ENCODE peak calls at places on chromosome 12, in nine cellular contexts. Q is heart right ventricle, U is mesothelial cell of epicardium, N is suprapubic skin, S is H9, B is GM06990, F is transverse colon, R is astrocyte of the cerebellum, G is tibial nerve. K is an unnamed sample.
A peak's percentile ranks its signal among the peaks of the same experiment; 100 is the strongest.

GRCh38 chr12:76666272-76666845 is 97.6 kb upstream of the ZDHHC17 start:
- DNase-seq in R (no peak), Q (no peak), G (no peak), F (no peak), U (no peak), N (no peak), B (no peak), S (no peak), K (no peak)

GRCh38 chr12:106487664-106488063 is 95.1 kb upstream of the RFX4 start:
- DNase-seq in S (no peak), Q (no peak), N (no peak), R (no peak), G (no peak), U (no peak), F (no peak), B (no peak), K (no peak)

GRCh38 chr12:54126696-54127537 is 61.9 kb downstream of the SMUG1 start:
- DNase-seq in S (peak; percentile 67), U (no peak), F (peak; percentile 55), B (no peak), G (peak; percentile 67), N (peak; percentile 90), R (no peak), Q (peak; percentile 29), K (peak; percentile 63)

GRCh38 chr12:89439946-89440345 is 84.7 kb downstream of the GALNT4 start:
- DNase-seq in G (no peak), R (no peak), N (no peak), S (no peak), U (no peak), B (no peak), Q (no peak), F (no peak), K (no peak)

GRCh38 chr12:81461163-81461562 is 298.0 kb downstream of the PPFIA2 start:
- DNase-seq in R (no peak), N (no peak), S (no peak), F (no peak), B (no peak), U (no peak), Q (no peak), G (no peak), K (no peak)

GRCh38 chr12:27667540-27667939 is 28.7 kb upstream of the REP15 start:
- DNase-seq in F (no peak), U (no peak), S (no peak), B (no peak), R (peak; percentile 51), G (no peak), Q (no peak), N (no peak), K (no peak)

GRCh38 chr12:123923927-123924326 is 48.7 kb downstream of the CCDC92 start:
- DNase-seq in G (no peak), N (no peak), F (no peak), U (no peak), R (no peak), S (no peak), B (no peak), Q (no peak), K (no peak)

GRCh38 chr12:39435531-39435930 is 7.4 kb downstream of the KIF21A start:
- DNase-seq in U (no peak), Q (no peak), R (no peak), F (no peak), N (no peak), S (no peak), G (no peak), B (no peak), K (no peak)

GRCh38 chr12:102992720-102993119 is 35.2 kb downstream of the ASCL1 start:
- DNase-seq in R (no peak), G (no peak), N (no peak), B (no peak), U (no peak), Q (no peak), S (no peak), F (no peak), K (no peak)

GRCh38 chr12:123114305-123115083 is 36.4 kb downstream of the PITPNM2 start:
- DNase-seq in S (no peak), F (no peak), N (no peak), G (no peak), B (no peak), R (no peak), Q (no peak), U (no peak), K (no peak)

GRCh38 chr12:29041621-29042020 is 107.5 kb upstream of the FAR2 start:
- DNase-seq in S (no peak), Q (no peak), G (no peak), F (no peak), B (no peak), U (no peak), R (peak; percentile 28), N (no peak), K (no peak)

GRCh38 chr12:91628656-91629055 is 446.0 kb upstream of the DCN start:
- DNase-seq in N (no peak), R (no peak), B (no peak), U (no peak), Q (no peak), S (no peak), G (no peak), F (no peak), K (no peak)

GRCh38 chr12:82870825-82871377 is 184.2 kb downstream of the TMTC2 start:
- DNase-seq in F (no peak), S (no peak), N (no peak), G (no peak), B (no peak), R (no peak), U (no peak), Q (no peak), K (no peak)

GRCh38 chr12:13559318-13559978 is 362.9 kb downstream of the EMP1 start:
- DNase-seq in F (peak; percentile 68), R (no peak), G (no peak), N (no peak), Q (no peak), S (no peak), U (no peak), B (no peak), K (no peak)

GRCh38 chr12:41684997-41685396 is 459.7 kb downstream of the GXYLT1 start:
- DNase-seq in N (no peak), F (no peak), B (no peak), U (no peak), Q (no peak), S (no peak), R (no peak), G (peak; percentile 10), K (no peak)

GRCh38 chr12:1932264-1932777 is 13.9 kb upstream of the CACNA2D4 start:
- DNase-seq in B (peak; percentile 41), F (peak; percentile 79), N (peak; percentile 66), G (no peak), S (peak; percentile 30), Q (peak; percentile 72), R (peak; percentile 81), U (no peak), K (no peak)

GRCh38 chr12:1880876-1881275 is 37.6 kb downstream of the CACNA2D4 start:
- DNase-seq in Q (no peak), N (no peak), U (no peak), F (no peak), S (peak; percentile 22), B (no peak), R (no peak), G (no peak), K (no peak)

GRCh38 chr12:130640496-130640895 is 75.6 kb downstream of the RIMBP2 start:
- DNase-seq in F (no peak), U (no peak), G (no peak), B (no peak), N (no peak), R (no peak), S (no peak), Q (no peak), K (no peak)

GRCh38 chr12:29427964-29428363 is 47.0 kb upstream of the ERGIC2 start:
- DNase-seq in N (no peak), S (no peak), G (no peak), Q (no peak), F (no peak), R (no peak), B (peak; percentile 22), U (no peak), K (no peak)

GRCh38 chr12:68481181-68481941 is 129.3 kb upstream of the RAP1B start:
- DNase-seq in Q (no peak), R (no peak), U (no peak), F (no peak), B (peak; percentile 68), G (no peak), S (no peak), N (no peak), K (no peak)
- TF ChIP-seq CTCF in Q (no peak), R (no peak), U (no peak), F (no peak), B (no peak), G (no peak), S (no peak), N (no peak), K (no peak)

GRCh38 chr12:7078163-7078562 is 14.1 kb downstream of the C1R start:
- DNase-seq in R (no peak), B (no peak), N (no peak), F (no peak), G (no peak), Q (no peak), S (no peak), U (no peak), K (no peak)
- TF ChIP-seq CTCF in R (no peak), B (peak; percentile 14), N (no peak), F (no peak), G (no peak), Q (no peak), S (no peak), U (no peak), K (peak; percentile 7)

GRCh38 chr12:57235012-57235727 is 5.7 kb downstream of the SHMT2 start:
- DNase-seq in R (no peak), F (no peak), S (peak; percentile 92), B (no peak), Q (peak; percentile 84), G (no peak), U (no peak), N (no peak), K (no peak)
- TF ChIP-seq CTCF in R (no peak), F (no peak), S (no peak), B (no peak), Q (no peak), G (no peak), U (no peak), N (no peak), K (no peak)

GRCh38 chr12:88223519-88223918 is 81.4 kb downstream of the TMTC3 start:
- DNase-seq in N (no peak), Q (no peak), B (no peak), F (no peak), U (no peak), G (no peak), S (no peak), R (no peak), K (no peak)

GRCh38 chr12:88227871-88228270 is 85.8 kb downstream of the TMTC3 start:
- DNase-seq in F (no peak), S (no peak), U (no peak), B (no peak), Q (no peak), N (no peak), G (no peak), R (no peak), K (no peak)

GRCh38 chr12:88227263-88227662 is 85.2 kb downstream of the TMTC3 start:
- DNase-seq in F (no peak), R (no peak), Q (no peak), U (no peak), S (no peak), B (no peak), N (no peak), G (no peak), K (no peak)

GRCh38 chr12:88225776-88226175 is 83.7 kb downstream of the TMTC3 start:
- DNase-seq in U (no peak), B (no peak), Q (no peak), S (no peak), R (no peak), F (no peak), G (no peak), N (no peak), K (no peak)

GRCh38 chr12:88228720-88229119 is 86.6 kb downstream of the TMTC3 start:
- DNase-seq in G (no peak), U (no peak), Q (no peak), R (no peak), N (no peak), B (no peak), S (no peak), F (no peak), K (no peak)
- TF ChIP-seq CTCF in G (no peak), U (no peak), Q (no peak), R (no peak), N (no peak), B (no peak), S (peak; percentile 17), F (no peak), K (no peak)